ENCODE peak calls at places on chromosomes 5 and 9, in six cellular contexts. One of them, this sample, is unnamed.
A peak's percentile ranks its signal among the peaks of the same experiment; 100 is the strongest.

GRCh38 chr9:126157826-126158431 is 168.7 kb upstream of the MVB12B start:
- DNase-seq in cardiac muscle cell: no peak
- DNase-seq in NCI-H345: no peak
- DNase-seq in retinal pigment epithelial cell: no peak
- DNase-seq in DMS153: no peak
- DNase-seq in tibial nerve: no peak
- DNase-seq in this sample: no peak

GRCh38 chr5:173295796-173296195 is 32.4 kb downstream of the STC2 start:
- DNase-seq in cardiac muscle cell: no peak
- DNase-seq in NCI-H345: no peak
- DNase-seq in retinal pigment epithelial cell: no peak
- DNase-seq in DMS153: no peak
- DNase-seq in tibial nerve: no peak
- DNase-seq in this sample: no peak

GRCh38 chr5:54764691-54765090 is 220.7 kb downstream of the ESM1 start:
- DNase-seq in cardiac muscle cell: no peak
- DNase-seq in NCI-H345: no peak
- DNase-seq in retinal pigment epithelial cell: no peak
- DNase-seq in DMS153: no peak
- DNase-seq in tibial nerve: no peak
- DNase-seq in this sample: no peak

GRCh38 chr5:150266807-150267408 is 22.7 kb downstream of the CAMK2A start:
- DNase-seq in cardiac muscle cell: no peak
- DNase-seq in NCI-H345: peak; percentile 59
- DNase-seq in retinal pigment epithelial cell: no peak
- DNase-seq in DMS153: no peak
- DNase-seq in tibial nerve: no peak
- DNase-seq in this sample: peak; percentile 43

GRCh38 chr5:333945-334344 is 12.4 kb downstream of the AHRR start:
- DNase-seq in cardiac muscle cell: no peak
- DNase-seq in NCI-H345: no peak
- DNase-seq in retinal pigment epithelial cell: no peak
- DNase-seq in DMS153: no peak
- DNase-seq in tibial nerve: no peak
- DNase-seq in this sample: no peak

GRCh38 chr5:174314261-174314660 is 268.8 kb downstream of the NSG2 start:
- DNase-seq in cardiac muscle cell: no peak
- DNase-seq in NCI-H345: no peak
- DNase-seq in retinal pigment epithelial cell: no peak
- DNase-seq in DMS153: no peak
- DNase-seq in tibial nerve: no peak
- DNase-seq in this sample: no peak

GRCh38 chr9:107569171-107569570 is 79.6 kb upstream of the KLF4 start:
- DNase-seq in cardiac muscle cell: no peak
- DNase-seq in NCI-H345: no peak
- DNase-seq in retinal pigment epithelial cell: no peak
- DNase-seq in DMS153: no peak
- DNase-seq in tibial nerve: no peak
- DNase-seq in this sample: no peak

GRCh38 chr5:152994040-152994439 is 496.4 kb upstream of the GRIA1 start:
- DNase-seq in cardiac muscle cell: no peak
- DNase-seq in NCI-H345: no peak
- DNase-seq in retinal pigment epithelial cell: no peak
- DNase-seq in DMS153: no peak
- DNase-seq in tibial nerve: no peak
- DNase-seq in this sample: no peak

GRCh38 chr5:32909207-32909606 is 198.1 kb downstream of the NPR3 start:
- DNase-seq in cardiac muscle cell: no peak
- DNase-seq in NCI-H345: no peak
- DNase-seq in retinal pigment epithelial cell: peak; percentile 76
- DNase-seq in DMS153: no peak
- DNase-seq in tibial nerve: no peak
- DNase-seq in this sample: no peak

GRCh38 chr5:159133041-159133741 is 33.5 kb upstream of the EBF1 start:
- DNase-seq in cardiac muscle cell: peak; percentile 54
- DNase-seq in NCI-H345: peak; percentile 27
- DNase-seq in retinal pigment epithelial cell: peak; percentile 46
- DNase-seq in DMS153: no peak
- DNase-seq in tibial nerve: no peak
- DNase-seq in this sample: no peak